ENCODE peak calls at places on chromosomes 3 and 15, in four cellular contexts. G is Ammon's horn, P is posterior cingulate gyrus, E is RPMI7951. A is an unnamed sample.

GRCh38 chr15:31262901-31263671 is 63.5 kb upstream of the KLF13 start:
- DNase-seq in E (peak; percentile 43), G (peak; percentile 60), P (no peak), A (no peak)

GRCh38 chr3:15205934-15206661 is at the start of gene CAPN7:
- DNase-seq in P (peak; percentile 93), G (peak; percentile 95), E (peak; percentile 95), A (no peak)

GRCh38 chr3:194138098-194138474 is 2.1 kb downstream of the HES1 start:
- DNase-seq in G (no peak), P (no peak), E (peak; percentile 52), A (no peak)

GRCh38 chr3:191141728-191142127 is 57.3 kb upstream of the OSTN start:
- DNase-seq in P (no peak), E (peak; percentile 88), G (no peak), A (no peak)

GRCh38 chr15:98800437-98801233 is 152.3 kb downstream of the IGF1R start:
- DNase-seq in E (peak; percentile 74), G (peak; percentile 93), P (peak; percentile 67), A (no peak)

GRCh38 chr15:43253431-43254403 is 13.0 kb downstream of the TGM5 start:
- DNase-seq in G (no peak), E (peak; percentile 45), P (no peak), A (no peak)

GRCh38 chr3:37916685-37917084 is 55.0 kb downstream of the CTDSPL start:
- DNase-seq in G (no peak), E (no peak), P (no peak), A (no peak)

GRCh38 chr3:196624008-196624790 is 15.3 kb upstream of the NRROS start:
- DNase-seq in E (no peak), G (peak; percentile 33), P (no peak), A (peak; percentile 29)

GRCh38 chr3:180610981-180611380 is 9.0 kb downstream of the TTC14 start:
- DNase-seq in E (no peak), P (no peak), G (no peak), A (no peak)

A was measured in C1 segment of cervical spinal cord.